ENCODE peak calls at places on chromosomes 7 and 10, in four cellular contexts. L is Caco-2, P is cardiac fibroblast, D is tibial artery. X is an unnamed sample.

GRCh38 chr10:61140765-61141392 is 196.9 kb upstream of the RHOBTB1 start:
- DNase-seq in D (no peak), L (peak), P (peak), X (peak)

GRCh38 chr7:2017914-2018785 is 214.6 kb downstream of the MAD1L1 start:
- DNase-seq in P (no peak), D (peak), L (no peak), X (no peak)

GRCh38 chr7:20211376-20211775 is 5.8 kb downstream of the MACC1 start:
- DNase-seq in L (no peak), P (no peak), D (no peak), X (no peak)

GRCh38 chr7:112150823-112151641 is 55.2 kb downstream of the DOCK4 start:
- DNase-seq in L (no peak), D (no peak), P (no peak), X (no peak)

GRCh38 chr7:1059200-1060091 is 15.1 kb downstream of the GPR146 start:
- DNase-seq in L (no peak), D (no peak), P (peak), X (no peak)

GRCh38 chr10:9015005-9015404 is 960.5 kb downstream of the GATA3 start:
- DNase-seq in D (no peak), P (no peak), L (no peak), X (no peak)

GRCh38 chr10:84493951-84494848 is 165.8 kb downstream of the CCSER2 start:
- DNase-seq in L (peak), D (no peak), P (peak), X (no peak)

GRCh38 chr7:91112902-91113321 is 151.3 kb upstream of the FZD1 start:
- DNase-seq in P (peak), L (no peak), D (no peak), X (no peak)

GRCh38 chr10:110947061-110947595 is 27.7 kb downstream of the SHOC2 start:
- DNase-seq in L (no peak), D (no peak), P (no peak), X (no peak)

GRCh38 chr7:133265821-133266220 is 12.9 kb downstream of the EXOC4 start:
- DNase-seq in D (no peak), L (no peak), P (peak), X (no peak)

GRCh38 chr7:107711301-107711700 is 32.6 kb upstream of the CBLL1 start:
- DNase-seq in P (no peak), L (no peak), D (no peak), X (no peak)

GRCh38 chr10:48639646-48640045 is 34.8 kb upstream of the ARHGAP22 start:
- DNase-seq in D (no peak), L (no peak), P (peak), X (no peak)

GRCh38 chr10:92074126-92074887 is 150.7 kb downstream of the BTAF1 start:
- DNase-seq in D (no peak), L (no peak), P (peak), X (no peak)

GRCh38 chr7:135262623-135263320 is 29.1 kb downstream of the STRA8 start:
- DNase-seq in D (no peak), P (no peak), L (no peak), X (no peak)

GRCh38 chr7:148319316-148319808 is 271.2 kb upstream of the C7orf33 start:
- DNase-seq in P (no peak), D (no peak), L (no peak), X (no peak)

GRCh38 chr10:48253970-48254657 is 20.4 kb downstream of the FRMPD2 start:
- DNase-seq in L (no peak), D (no peak), P (peak), X (no peak)

GRCh38 chr10:110655286-110655685 is 11.2 kb downstream of the RBM20 start:
- DNase-seq in P (no peak), D (no peak), L (no peak), X (no peak)

GRCh38 chr7:41566581-41566980 is 136.3 kb downstream of the INHBA start:
- DNase-seq in P (no peak), L (no peak), D (no peak), X (no peak)

GRCh38 chr7:36583318-36583717 is 141.0 kb downstream of the AOAH start:
- DNase-seq in D (no peak), L (no peak), P (no peak), X (no peak)

GRCh38 chr10:59382831-59383295 is 20.5 kb upstream of the FAM13C start:
- DNase-seq in P (peak), D (no peak), L (no peak), X (no peak)

GRCh38 chr10:71067098-71067760 is 145.1 kb upstream of the UNC5B start:
- DNase-seq in P (no peak), L (no peak), D (no peak), X (no peak)

GRCh38 chr10:62130948-62131347 is 137.7 kb downstream of the RTKN2 start:
- DNase-seq in D (no peak), L (no peak), P (peak), X (no peak)

GRCh38 chr7:12769464-12769863 is 82.0 kb downstream of the ARL4A start:
- DNase-seq in D (no peak), L (no peak), P (no peak), X (no peak)

GRCh38 chr10:34334908-34335307 is 480.2 kb downstream of the PARD3 start:
- DNase-seq in P (no peak), L (no peak), D (no peak), X (peak)

DNA sequence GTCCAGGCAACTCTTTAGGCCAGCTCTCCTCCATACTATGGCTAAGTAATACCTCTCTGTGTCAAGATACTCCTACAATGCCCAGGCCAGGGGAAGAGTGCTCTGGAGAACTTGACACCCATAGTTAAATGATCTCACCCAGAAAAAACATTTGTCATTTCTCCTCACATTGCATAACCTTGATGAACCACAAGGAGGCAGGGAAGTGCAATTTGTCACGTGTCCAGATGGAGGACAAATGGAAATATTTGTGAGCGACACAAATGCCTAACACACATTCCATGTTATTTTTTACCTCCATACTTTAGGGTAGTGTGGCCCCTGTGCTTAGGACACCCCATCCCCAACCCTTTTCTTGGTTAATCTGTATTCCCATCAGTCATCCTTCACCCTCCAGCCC is 78.3 kb downstream of the HTR7 start:
- DNase-seq in L (peak), P (no peak), D (no peak), X (peak)
- TF ChIP-seq CTCF in L (peak), P (peak), D (no peak), X (peak)

GRCh38 chr10:88881922-88882645 is 2.0 kb downstream of the STAMBPL1 start:
- DNase-seq in P (no peak), D (no peak), L (no peak), X (no peak)
- H3K4me3 ChIP-seq in P (peak), D (no peak), L (no peak), X (no peak)

DNA sequence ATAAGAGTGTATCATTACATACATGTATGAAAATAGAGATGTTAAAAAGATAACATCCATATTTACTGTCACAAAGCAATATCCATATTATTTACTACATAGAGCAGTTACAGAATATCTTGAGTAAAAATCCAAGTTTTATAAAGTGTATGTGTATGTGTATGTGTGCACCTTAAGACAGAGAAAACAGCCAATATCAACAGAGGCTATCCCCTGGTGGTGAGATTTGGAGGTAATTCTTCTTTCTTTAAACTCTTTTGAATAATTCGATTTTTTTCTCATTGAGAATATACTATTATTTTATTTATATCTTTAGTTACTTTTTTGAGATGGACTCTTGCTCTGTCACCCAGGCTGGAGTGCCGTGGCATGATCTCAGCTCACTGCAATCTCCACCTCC is 18.4 kb downstream of the TRDMT1 start:
- DNase-seq in L (no peak), P (no peak), D (no peak), X (no peak)
- TF ChIP-seq CTCF in L (peak), P (peak), D (no peak), X (no peak)

GRCh38 chr10:93993782-93994668 is at the start of gene PLCE1:
- DNase-seq in P (peak), L (peak), D (peak), X (no peak)
- H3K4me3 ChIP-seq in P (peak), L (peak), D (peak), X (peak)

GRCh38 chr10:98402931-98403717 is 11.9 kb downstream of the PYROXD2 start:
- DNase-seq in P (no peak), L (no peak), D (no peak), X (no peak)

GRCh38 chr10:98399784-98400183 is 15.2 kb downstream of the PYROXD2 start:
- DNase-seq in P (no peak), D (no peak), L (no peak), X (no peak)

GRCh38 chr10:98402513-98402912 is 12.5 kb downstream of the PYROXD2 start:
- DNase-seq in D (no peak), L (no peak), P (peak), X (no peak)

GRCh38 chr10:98397089-98397600 is 17.8 kb downstream of the PYROXD2 start:
- DNase-seq in D (no peak), L (no peak), P (no peak), X (no peak)

GRCh38 chr10:98400482-98400881 is 14.5 kb downstream of the PYROXD2 start:
- DNase-seq in L (no peak), D (no peak), P (no peak), X (no peak)
- TF ChIP-seq CTCF in L (no peak), D (no peak), P (no peak), X (no peak)

GRCh38 chr7:130736298-130736900 is 2.4 kb upstream of the KLF14 start:
- DNase-seq in P (no peak), L (no peak), D (no peak), X (no peak)

GRCh38 chr7:130734525-130735272 is 692 bp upstream of the KLF14 start:
- DNase-seq in L (no peak), D (no peak), P (no peak), X (no peak)

GRCh38 chr7:130733866-130734524 is at the start of gene KLF14:
- DNase-seq in D (no peak), L (peak), P (no peak), X (no peak)

GRCh38 chr7:130735273-130735716 is 1.3 kb upstream of the KLF14 start:
- DNase-seq in D (no peak), L (no peak), P (no peak), X (no peak)

DNA sequence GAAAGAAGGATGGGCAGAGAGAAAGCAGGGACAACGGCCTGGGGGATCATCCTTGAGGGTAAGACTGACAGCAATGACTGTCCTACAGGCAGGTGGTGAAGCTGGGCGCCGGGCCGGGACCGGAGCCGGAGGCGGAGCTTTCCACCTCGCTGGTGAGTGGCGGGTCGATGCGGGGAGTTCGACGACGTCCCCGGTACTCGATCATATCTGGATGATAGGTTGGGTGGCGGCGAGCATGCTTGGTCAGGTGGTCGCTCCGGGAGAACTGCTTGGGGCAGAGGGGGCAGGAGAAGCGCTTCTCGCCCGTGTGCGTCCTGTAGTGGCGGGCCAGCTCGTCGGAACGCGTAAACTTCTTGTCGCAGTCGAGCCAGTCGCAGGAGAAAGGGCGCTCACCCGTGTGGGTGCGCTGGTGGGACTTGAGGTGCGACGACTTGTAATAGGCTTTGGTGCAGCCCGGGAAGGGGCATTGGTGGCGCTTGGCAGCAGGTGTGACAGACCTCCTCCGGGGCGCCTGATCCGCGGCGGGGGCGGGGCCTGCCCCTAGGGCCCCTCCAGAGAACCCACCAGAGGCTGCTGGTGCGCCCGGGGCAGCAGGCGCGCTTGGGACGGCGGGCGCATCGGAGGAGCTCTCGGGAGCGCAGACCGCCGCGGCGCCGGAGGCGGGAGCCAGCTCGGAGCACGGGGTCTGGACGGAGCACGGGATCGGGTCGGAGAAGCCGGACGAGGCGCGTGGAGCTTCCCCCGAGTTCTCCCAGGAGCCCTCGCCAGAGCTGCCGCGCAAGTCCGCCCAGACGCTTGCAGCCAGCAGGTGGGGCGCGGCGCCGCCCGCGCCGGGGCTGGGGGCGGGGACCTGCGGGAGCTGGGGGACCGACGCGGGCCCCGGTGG is 784 bp downstream of the KLF14 start:
- DNase-seq in P (no peak), D (no peak), L (peak), X (no peak)
- H3K4me3 ChIP-seq in P (no peak), D (peak), L (peak), X (peak)

DNA sequence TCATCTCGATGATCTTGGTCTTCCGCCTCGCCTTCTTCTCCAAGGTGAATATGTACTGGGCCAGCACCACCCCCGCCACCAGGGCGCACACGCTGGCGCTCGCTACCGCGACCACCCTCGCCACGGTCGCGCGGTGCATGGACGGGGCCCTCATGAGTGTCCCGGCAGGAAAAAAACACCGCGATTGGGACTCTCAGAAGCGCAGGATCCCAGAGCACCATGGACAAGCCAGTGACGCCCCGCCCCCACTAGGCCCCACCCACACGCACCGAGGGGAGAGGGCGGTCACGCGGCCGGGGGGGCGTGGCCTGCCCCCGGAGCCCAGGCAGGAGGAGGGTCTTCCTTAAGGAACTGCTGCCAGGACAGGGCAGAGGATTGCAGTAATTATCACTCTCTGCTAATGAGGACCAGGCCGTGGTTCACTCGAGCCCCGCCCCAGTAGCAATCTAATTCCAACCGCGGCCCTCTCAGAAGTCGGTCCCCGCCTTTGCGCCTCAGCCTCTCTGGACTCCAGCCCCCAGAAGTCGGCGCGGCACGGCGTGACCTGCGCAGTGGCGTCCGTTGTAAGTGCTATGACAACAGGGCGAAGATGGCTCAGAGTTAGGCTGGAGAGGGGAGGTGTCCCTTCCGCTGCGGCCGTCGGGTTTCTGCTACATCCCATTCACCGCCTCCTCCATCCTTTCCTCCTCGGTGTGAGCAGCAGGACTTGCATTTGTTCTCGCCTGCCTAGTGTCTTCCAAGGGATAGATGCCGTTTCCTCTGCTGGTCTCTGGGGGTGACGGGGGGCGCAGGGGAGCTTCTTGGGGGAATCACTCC is at the start of gene BBS9:
- DNase-seq in P (peak), L (peak), D (peak), X (peak)
- TF ChIP-seq CTCF in P (no peak), L (no peak), D (no peak), X (no peak)

GRCh38 chr10:32960022-32960421 is 2.0 kb upstream of the ITGB1 start:
- DNase-seq in D (no peak), P (no peak), L (no peak), X (no peak)

GRCh38 chr10:32961892-32962369 is 3.9 kb upstream of the ITGB1 start:
- DNase-seq in P (peak), L (no peak), D (no peak), X (no peak)

GRCh38 chr10:32962541-32962940 is 4.5 kb upstream of the ITGB1 start:
- DNase-seq in P (no peak), L (no peak), D (no peak), X (no peak)

GRCh38 chr10:32963102-32963501 is 5.1 kb upstream of the ITGB1 start:
- DNase-seq in D (no peak), L (no peak), P (peak), X (no peak)

DNA sequence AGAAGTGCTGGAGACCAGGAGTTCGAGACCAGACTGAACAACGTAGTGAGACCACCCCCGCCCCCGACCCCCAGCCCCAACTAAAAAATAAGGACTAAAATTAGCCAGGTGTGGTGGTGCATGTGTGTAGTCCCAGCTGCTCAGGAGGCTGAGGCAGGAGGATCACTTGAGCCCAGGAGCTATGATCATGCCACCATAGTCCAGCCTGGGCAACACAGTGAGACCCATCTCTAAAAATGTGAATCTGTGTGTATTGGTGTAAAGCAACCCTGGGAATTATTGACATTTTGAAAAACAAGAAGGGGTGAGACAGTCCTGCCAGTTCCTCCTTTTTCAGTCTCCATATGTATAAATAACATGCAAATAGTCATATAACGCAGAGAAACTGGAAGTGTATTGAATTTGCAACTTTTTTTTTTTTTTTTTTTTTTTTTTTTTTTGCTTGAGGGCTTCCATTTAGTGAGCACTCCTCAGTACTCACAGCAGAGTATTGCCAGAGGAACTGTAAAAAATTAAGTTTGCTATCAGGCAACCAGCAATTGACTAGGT is 3.4 kb upstream of the ITGB1 start:
- DNase-seq in P (no peak), L (no peak), D (no peak), X (no peak)
- H3K4me3 ChIP-seq in P (no peak), L (no peak), D (peak), X (no peak)

GRCh38 chr7:155021699-155022145 is 18.8 kb upstream of the PAXIP1 start:
- DNase-seq in L (no peak), D (no peak), P (no peak), X (no peak)

GRCh38 chr7:155017834-155018233 is 14.9 kb upstream of the PAXIP1 start:
- DNase-seq in L (no peak), D (no peak), P (no peak), X (no peak)

GRCh38 chr7:155020996-155021395 is 18.1 kb upstream of the PAXIP1 start:
- DNase-seq in P (no peak), D (no peak), L (no peak), X (no peak)
- TF ChIP-seq CTCF in P (no peak), D (no peak), L (no peak), X (no peak)

X was measured in LNCaP clone FGC.